ENCODE peak calls at places on chromosomes 7 and 10, in seven cellular contexts. N, X, A, L, C, D and J are unnamed samples.

GRCh38 chr10:15879058-15879457 is 18.8 kb upstream of the MINDY3 start:
- DNase-seq in N (peak), X (peak), A (no peak), L (peak), C (peak), D (no peak), J (peak)

GRCh38 chr10:121753726-121754476 is 155.7 kb upstream of the FGFR2 start:
- DNase-seq in N (peak), X (no peak), A (no peak), L (peak), C (peak), D (peak), J (peak)

GRCh38 chr7:69953319-69954067 is 355.2 kb downstream of the AUTS2 start:
- DNase-seq in N (no peak), X (no peak), A (no peak), L (no peak), C (no peak), D (no peak), J (no peak)

GRCh38 chr7:5214641-5215040 is 24.6 kb downstream of the WIPI2 start:
- DNase-seq in N (no peak), X (no peak), A (no peak), L (no peak), C (no peak), D (no peak), J (no peak)

GRCh38 chr7:31261373-31261772 is 79.2 kb downstream of the NEUROD6 start:
- DNase-seq in N (no peak), X (no peak), A (no peak), L (no peak), C (no peak), D (no peak), J (no peak)

GRCh38 chr10:58590152-58590551 is 77.5 kb downstream of the BICC1 start:
- DNase-seq in N (peak), X (peak), A (peak), L (peak), C (peak), D (no peak), J (peak)

GRCh38 chr10:11573497-11573896 is 38.0 kb downstream of the USP6NL start:
- DNase-seq in N (no peak), X (peak), A (no peak), L (no peak), C (no peak), D (no peak), J (no peak)

GRCh38 chr10:112949128-112949823 is 771 bp upstream of the TCF7L2 start:
- DNase-seq in N (no peak), X (peak), A (no peak), L (no peak), C (no peak), D (no peak), J (peak)

GRCh38 chr10:32065871-32066270 is 9.6 kb upstream of the KIF5B start:
- DNase-seq in N (peak), X (peak), A (no peak), L (peak), C (no peak), D (no peak), J (peak)

GRCh38 chr7:108211382-108212201 is 81.4 kb upstream of the LAMB4 start:
- DNase-seq in N (peak), X (no peak), A (no peak), L (peak), C (peak), D (no peak), J (no peak)

GRCh38 chr10:108901766-108902365 is 1021.4 kb downstream of the XPNPEP1 start:
- DNase-seq in N (no peak), X (no peak), A (no peak), L (no peak), C (no peak), D (no peak), J (no peak)